ENCODE peak calls at places on chromosomes 3 and 15, in ten cellular contexts. O, F, S, W, X, E, H, B, I and M are unnamed samples. For H3K4me1, the result is how much of the 10 kb centered on the place peaks cover.

GRCh38 chr3:38586546-38587520 is 62.7 kb downstream of the SCN5A start:
- DNase-seq in X (no peak), F (no peak), S (no peak), H (no peak), B (peak), O (no peak), W (no peak), I (no peak), E (no peak), M (peak)

GRCh38 chr3:179608931-179609720 is 4.5 kb downstream of the NDUFB5 start:
- DNase-seq in O (no peak), E (no peak), H (no peak), X (no peak), S (no peak), B (no peak), F (no peak), W (no peak), I (peak), M (no peak)

GRCh38 chr3:197393711-197394110 is 95.3 kb upstream of the DLG1 start:
- DNase-seq in W (no peak), E (no peak), H (no peak), X (no peak), S (no peak), F (peak), B (no peak), O (no peak), I (no peak), M (no peak)

GRCh38 chr3:123609063-123609462 is 24.2 kb upstream of the HACD2 start:
- DNase-seq in W (no peak), F (no peak), E (no peak), H (no peak), I (no peak), B (no peak), O (no peak), X (no peak), S (no peak), M (no peak)

GRCh38 chr3:55655544-55655943 is 168.4 kb upstream of the WNT5A start:
- DNase-seq in O (no peak), H (no peak), B (no peak), E (no peak), S (no peak), I (no peak), X (no peak), F (no peak), W (no peak), M (no peak)

GRCh38 chr3:151976211-151977050 is 103.0 kb downstream of the SUCNR1 start:
- DNase-seq in W (no peak), X (peak), H (no peak), F (no peak), E (peak), O (no peak), B (no peak), S (no peak), I (peak), M (no peak)

GRCh38 chr3:101602731-101603130 is 28.8 kb downstream of the PCNP start:
- DNase-seq in S (no peak), E (no peak), I (no peak), B (no peak), X (no peak), F (no peak), H (no peak), O (no peak), W (no peak), M (no peak)

GRCh38 chr3:861721-862120 is 231.1 kb upstream of the CNTN6 start:
- DNase-seq in B (no peak), W (no peak), S (no peak), X (no peak), O (no peak), F (no peak), H (no peak), E (no peak), I (no peak), M (no peak)

GRCh38 chr3:4033296-4033695 is 234.1 kb downstream of the LRRN1 start:
- DNase-seq in E (no peak), I (no peak), S (no peak), W (no peak), X (no peak), H (no peak), O (no peak), F (no peak), B (no peak), M (no peak)

GRCh38 chr15:40327338-40327917 is 3.9 kb downstream of the INAFM2 start:
- DNase-seq in I (no peak), F (no peak), B (no peak), X (no peak), W (no peak), S (no peak), O (no peak), E (no peak), H (peak), M (no peak)

GRCh38 chr15:40323239-40323952 is at the start of gene INAFM2:
- DNase-seq in I (peak), S (peak), O (peak), E (peak), H (peak), W (peak), B (peak), X (peak), F (peak), M (peak)

GRCh38 chr15:40325700-40326099 is 2.2 kb downstream of the INAFM2 start:
- DNase-seq in E (no peak), H (no peak), B (no peak), F (no peak), X (no peak), W (no peak), S (no peak), O (no peak), I (no peak), M (no peak)

GRCh38 chr15:40323953-40324937 is 753 bp downstream of the INAFM2 start:
- DNase-seq in F (peak), E (peak), S (no peak), W (no peak), B (peak), X (no peak), H (peak), I (peak), O (peak), M (no peak)

DNA sequence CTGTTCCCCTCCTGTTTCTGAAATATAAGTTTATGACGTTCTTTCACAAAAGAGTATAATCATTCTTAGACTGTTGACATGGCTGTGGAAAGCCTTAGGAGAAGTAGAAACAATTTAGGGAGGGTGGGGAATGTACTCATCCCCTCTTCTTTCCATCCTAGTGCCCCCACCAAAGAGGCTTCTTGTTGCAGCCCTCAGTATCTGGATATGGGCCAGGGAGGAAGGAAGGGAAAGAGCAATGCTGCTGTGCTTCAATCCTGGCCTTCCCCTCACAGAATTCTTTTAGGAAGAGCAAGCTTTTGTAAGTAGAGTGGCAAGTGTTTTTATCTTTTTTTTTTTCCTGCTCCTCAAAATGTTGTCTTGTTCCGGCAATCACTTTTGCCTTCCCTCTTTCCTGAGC is 1.7 kb downstream of the INAFM2 start:
- DNase-seq in I (no peak), F (no peak), E (peak), H (no peak), S (no peak), B (no peak), W (no peak), O (no peak), X (no peak), M (no peak)
- H3K4me1 ChIP-seq in I (under half), F (under half), E (half or more), H (half or more), S (under half), B (under half), W (under half), O (under half), X (half or more), M (half or more)

DNA sequence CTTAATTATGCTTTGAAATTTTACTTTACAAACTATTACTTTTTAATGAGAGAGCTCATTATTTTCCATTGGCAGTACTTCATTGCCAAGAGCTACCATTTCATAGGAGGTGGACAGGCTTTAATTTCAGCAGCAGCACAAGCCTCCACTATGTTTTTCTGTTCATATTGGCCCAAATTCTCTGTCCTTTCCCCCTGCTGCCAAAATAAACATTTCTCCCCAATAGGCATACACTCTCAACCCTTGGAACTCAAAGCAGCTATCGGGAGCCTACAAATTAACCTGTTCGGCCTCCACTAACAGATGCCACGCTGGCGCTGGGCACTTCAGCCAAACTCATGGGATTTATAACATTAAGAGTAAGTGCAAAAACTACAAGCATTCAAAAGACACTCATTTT is 95.6 kb downstream of the NSUN3 start:
- DNase-seq in H (no peak), F (no peak), O (no peak), E (no peak), B (no peak), W (no peak), S (no peak), X (no peak), I (no peak), M (no peak)
- TF ChIP-seq POLR2AphosphoS5 in H (no peak), F (no peak), O (no peak), E (no peak), B (no peak), W (no peak), S (no peak), X (no peak), I (no peak), M (no peak)

GRCh38 chr3:149373235-149374125 is 4.0 kb downstream of the TM4SF1 start:
- DNase-seq in W (no peak), H (no peak), O (no peak), I (no peak), X (peak), F (no peak), B (no peak), S (no peak), E (peak), M (no peak)

GRCh38 chr3:149374391-149374790 is 3.1 kb downstream of the TM4SF1 start:
- DNase-seq in S (no peak), O (no peak), X (no peak), E (peak), W (no peak), H (no peak), B (no peak), F (no peak), I (no peak), M (no peak)

GRCh38 chr3:149371001-149371722 is 6.3 kb downstream of the TM4SF1 start:
- DNase-seq in X (peak), S (no peak), H (peak), O (no peak), I (no peak), F (no peak), B (no peak), E (peak), W (no peak), M (no peak)

GRCh38 chr3:149369991-149370866 is 7.2 kb downstream of the TM4SF1 start:
- DNase-seq in E (no peak), I (no peak), S (no peak), O (no peak), B (no peak), H (peak), W (no peak), X (no peak), F (no peak), M (no peak)

GRCh38 chr3:149371723-149372114 is 5.7 kb downstream of the TM4SF1 start:
- DNase-seq in O (no peak), H (no peak), I (no peak), B (no peak), S (no peak), X (no peak), F (no peak), E (no peak), W (no peak), M (no peak)
- H3K4me1 ChIP-seq in O (half or more), H (under half), I (under half), B (under half), S (under half), X (half or more), F (under half), E (half or more), W (under half), M (under half)

GRCh38 chr15:69304176-69304533 is 5.4 kb downstream of the PAQR5 start:
- DNase-seq in X (peak), F (no peak), E (no peak), O (no peak), S (no peak), H (no peak), W (no peak), I (no peak), B (no peak), M (no peak)
- TF ChIP-seq POLR2AphosphoS5 in X (no peak), F (no peak), E (no peak), O (no peak), S (no peak), H (no peak), W (no peak), I (no peak), B (no peak), M (no peak)

DNA sequence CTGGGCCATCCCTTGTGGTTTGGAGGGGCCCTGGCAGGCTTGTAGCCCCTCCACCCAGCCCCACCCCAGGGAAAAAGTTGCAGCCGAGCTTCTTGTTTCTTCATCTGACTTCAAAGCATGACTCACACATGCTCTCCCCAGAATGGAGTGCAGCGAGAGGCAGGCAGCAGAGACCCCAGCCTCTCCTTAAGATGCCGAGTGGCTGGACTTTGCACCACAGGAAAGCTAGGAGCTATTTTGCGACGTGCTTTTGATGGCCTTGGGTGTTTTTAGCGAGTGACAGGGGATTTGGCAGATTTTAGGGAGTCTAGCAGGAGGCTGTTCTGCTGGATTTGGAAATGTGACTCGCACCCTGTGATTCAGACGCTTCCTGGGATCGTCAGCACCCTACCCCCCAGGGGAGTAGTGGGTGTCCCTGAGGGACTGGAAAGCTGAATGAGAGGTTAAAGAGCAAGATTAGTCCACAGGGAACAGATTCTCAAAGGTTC is 14.2 kb downstream of the BAHD1 start:
- DNase-seq in E (no peak), O (no peak), H (no peak), I (peak), B (no peak), W (no peak), X (no peak), F (no peak), S (no peak), M (no peak)
- H3K4me1 ChIP-seq in E (under half), O (under half), H (under half), I (under half), B (under half), W (under half), X (half or more), F (under half), S (under half), M (under half)

DNA sequence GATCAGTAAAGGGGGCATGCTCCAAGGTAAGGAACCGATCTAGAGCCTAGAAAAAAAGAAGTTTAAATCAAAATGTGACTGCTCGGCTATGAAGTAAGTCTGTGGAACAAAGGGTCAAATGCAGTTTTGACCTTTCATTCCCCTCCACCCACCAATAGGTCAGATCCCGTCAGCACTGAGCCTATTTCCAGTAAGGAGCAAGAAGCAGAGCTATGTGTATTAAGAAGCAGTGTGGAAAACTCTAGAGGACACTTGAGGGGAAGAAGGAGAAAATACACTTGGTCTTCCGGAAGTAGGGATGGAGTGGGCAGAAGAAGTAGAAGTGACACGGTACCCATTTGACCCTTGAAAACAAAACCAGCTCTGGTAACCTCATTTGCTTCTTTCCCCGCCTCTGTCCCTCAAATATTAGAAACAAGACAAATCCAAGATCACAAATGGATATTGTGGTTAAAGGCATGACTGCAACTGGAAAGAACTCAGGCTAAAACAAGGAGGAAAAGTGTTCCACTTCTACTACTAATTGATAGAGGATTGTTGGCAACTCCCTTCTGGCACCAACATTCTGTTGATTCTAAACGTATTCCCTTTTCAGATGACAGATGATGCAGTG is 888.3 kb upstream of the NR2F2 start:
- DNase-seq in B (no peak), F (no peak), S (no peak), H (no peak), W (no peak), I (no peak), E (no peak), O (no peak), X (no peak), M (no peak)
- TF ChIP-seq POLR2AphosphoS5 in B (no peak), F (no peak), S (no peak), H (no peak), W (no peak), I (no peak), E (no peak), O (no peak), X (no peak), M (no peak)

GRCh38 chr3:33840179-33840578 is 41.7 kb downstream of the PDCD6IP start:
- DNase-seq in H (no peak), I (no peak), F (no peak), B (no peak), W (no peak), E (no peak), X (no peak), S (no peak), O (no peak), M (peak)
- H3K4me1 ChIP-seq in H (under half), I (under half), F (under half), B (under half), W (under half), E (under half), X (under half), S (under half), O (under half), M (under half)

DNA sequence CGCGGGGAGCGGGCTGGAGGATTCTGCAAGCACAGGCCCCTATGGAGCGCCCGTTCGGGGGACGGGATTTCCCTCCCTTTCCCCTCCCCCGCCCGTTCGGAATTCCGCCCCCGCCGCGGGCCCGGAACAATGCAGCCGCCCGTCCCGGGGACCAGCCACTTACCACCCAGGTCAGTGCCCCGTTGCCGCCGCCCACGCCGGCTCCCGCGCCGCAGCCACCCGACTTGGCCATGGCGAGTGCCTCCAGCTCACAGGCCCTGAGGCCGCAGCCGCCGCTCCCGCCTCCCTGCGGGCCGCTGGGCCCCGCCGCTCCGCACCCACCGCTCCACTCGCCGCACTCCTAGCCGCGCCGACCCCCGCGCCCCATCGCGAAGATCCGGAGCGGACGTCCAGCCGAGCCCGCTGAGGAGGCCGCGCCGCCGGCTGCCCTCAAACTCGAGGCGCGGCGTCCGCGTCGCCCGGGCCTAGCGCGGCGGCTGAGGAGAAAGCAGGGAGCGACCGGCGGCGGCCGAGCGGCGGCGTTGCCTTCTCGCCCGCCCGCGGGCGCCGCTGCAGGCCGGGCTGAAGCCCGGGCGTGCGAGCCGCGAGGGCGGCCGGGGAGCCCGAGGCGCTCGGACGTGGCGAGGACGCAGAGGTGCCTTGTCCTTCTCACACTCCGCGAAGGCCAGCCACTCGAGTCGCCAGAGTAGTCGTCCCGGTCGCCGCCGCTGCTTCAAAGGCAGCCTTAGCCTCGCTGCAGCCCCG is 469 bp downstream of the TOP2B start:
- DNase-seq in H (peak), E (peak), O (peak), I (peak), F (peak), X (peak), W (peak), S (peak), B (peak), M (peak)
- TF ChIP-seq POLR2AphosphoS5 in H (no peak), E (peak), O (no peak), I (peak), F (no peak), X (no peak), W (peak), S (no peak), B (no peak), M (peak)

DNA sequence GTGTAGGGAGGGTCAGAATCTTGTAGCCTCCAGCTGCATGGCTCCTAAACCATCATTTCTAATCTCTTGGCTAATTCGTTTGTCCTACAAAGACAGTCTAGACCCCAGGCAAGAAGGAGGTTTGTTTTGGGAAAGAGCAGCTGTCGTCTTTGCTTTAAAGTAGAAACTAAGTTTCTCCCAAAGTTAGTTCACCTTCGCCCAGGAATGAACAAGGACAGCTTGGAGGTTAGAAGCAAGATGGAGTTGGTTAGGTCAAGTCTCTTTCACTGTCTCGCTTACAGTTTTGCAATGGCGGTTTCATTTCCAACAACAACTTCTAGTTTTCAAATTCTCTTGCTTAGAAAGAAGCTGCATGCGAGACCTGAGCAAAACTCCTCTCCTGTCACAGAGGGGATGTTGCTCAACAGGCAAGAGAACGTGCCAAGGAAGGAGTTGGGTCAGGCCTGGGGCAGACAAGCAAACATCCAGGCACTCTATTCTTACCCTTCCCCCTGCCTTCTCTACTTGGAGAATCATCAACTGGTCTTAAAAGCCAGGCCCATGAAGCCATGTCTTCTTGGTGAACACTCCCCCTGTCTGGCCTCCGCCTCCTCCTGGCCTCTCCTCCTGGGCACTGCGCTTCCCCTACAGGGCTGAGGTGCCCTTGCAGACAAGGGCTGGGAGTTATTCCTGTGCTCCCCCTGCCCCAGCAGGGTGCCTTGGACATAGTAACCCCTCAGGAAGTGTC is 57.6 kb downstream of the TMEM44 start:
- DNase-seq in W (peak), F (no peak), O (no peak), E (no peak), X (no peak), H (peak), I (no peak), B (peak), S (no peak), M (no peak)
- H3K4me1 ChIP-seq in W (under half), F (under half), O (under half), E (under half), X (half or more), H (under half), I (half or more), B (under half), S (under half), M (under half)